ENCODE peak calls at places on chromosome 2, in nine cellular contexts. Q is osteocyte, O is upper lobe of right lung, Y is progenitor cell of endocrine pancreas, K is kidney, I is GM20000, S is iPS DF 6.9, B is AG08395, X is BJ. N is an unnamed sample.

GRCh38 chr2:42639340-42640077 is 71.1 kb downstream of the MTA3 start:
- DNase-seq in O (no peak), B (no peak), Y (no peak), Q (no peak), I (peak), S (no peak), K (no peak), X (no peak), N (no peak)

GRCh38 chr2:233857511-233858118 is 3.3 kb upstream of the HJURP start:
- DNase-seq in I (no peak), Y (no peak), B (no peak), K (no peak), S (no peak), Q (peak), X (no peak), O (peak), N (no peak)

GRCh38 chr2:239222346-239223028 is 178.3 kb downstream of the HDAC4 start:
- DNase-seq in O (no peak), K (no peak), B (peak), X (no peak), I (no peak), Y (no peak), Q (no peak), S (no peak), N (no peak)

GRCh38 chr2:7190587-7191320 is 273.5 kb downstream of the RNF144A start:
- DNase-seq in O (no peak), B (no peak), I (no peak), Q (no peak), K (no peak), X (no peak), Y (no peak), S (no peak), N (no peak)

GRCh38 chr2:67476808-67477790 is 80.0 kb downstream of the ETAA1 start:
- DNase-seq in Q (no peak), I (peak), Y (no peak), B (peak), K (no peak), S (peak), X (peak), O (no peak), N (no peak)

GRCh38 chr2:116747103-116747502 is 1067.4 kb upstream of the DDX18 start:
- DNase-seq in K (no peak), B (no peak), X (no peak), Q (no peak), I (no peak), Y (no peak), S (no peak), O (no peak), N (no peak)

GRCh38 chr2:222307138-222307756 is 8.4 kb upstream of the PAX3 start:
- DNase-seq in O (no peak), Q (no peak), B (peak), Y (no peak), S (no peak), K (no peak), I (no peak), X (no peak), N (no peak)

GRCh38 chr2:169667583-169667982 is 26.6 kb downstream of the CFAP210 start:
- DNase-seq in O (no peak), I (no peak), Y (no peak), B (no peak), X (no peak), Q (no peak), S (no peak), K (no peak), N (no peak)

GRCh38 chr2:124810132-124810531 is 785.0 kb downstream of the CNTNAP5 start:
- DNase-seq in B (no peak), S (peak), Y (peak), O (no peak), I (no peak), K (no peak), X (no peak), Q (no peak), N (no peak)

GRCh38 chr2:170822292-170822884 is 5.7 kb downstream of the GAD1 start:
- DNase-seq in S (no peak), Y (no peak), K (no peak), Q (no peak), I (peak), B (no peak), O (no peak), X (no peak), N (no peak)

GRCh38 chr2:6845903-6846302 is 19.8 kb downstream of the CMPK2 start:
- DNase-seq in Y (no peak), S (no peak), Q (no peak), X (no peak), K (no peak), I (no peak), O (no peak), B (no peak), N (no peak)

GRCh38 chr2:18991177-18992168 is 366.9 kb downstream of the OSR1 start:
- DNase-seq in Q (peak), I (no peak), K (no peak), X (peak), B (peak), S (no peak), O (no peak), Y (no peak), N (peak)

GRCh38 chr2:165852394-165852793 is 58.3 kb upstream of the GALNT3 start:
- DNase-seq in K (no peak), X (no peak), Y (no peak), O (no peak), B (no peak), Q (no peak), S (no peak), I (no peak), N (no peak)